ENCODE peak calls at places on chromosomes 11 and 22, in four cellular contexts. One of them, this sample, is unnamed.

GRCh38 chr22:36423461-36424404 is 36.0 kb upstream of the MYH9 start:
- DNase-seq in WTC11: no peak
- DNase-seq in HepG2: no peak
- DNase-seq in HEK293T: no peak
- DNase-seq in this sample: peak

GRCh38 chr11:37560346-37560745 is 962.3 kb upstream of the RAG2 start:
- DNase-seq in HepG2: no peak
- DNase-seq in WTC11: no peak
- DNase-seq in HEK293T: no peak
- DNase-seq in this sample: no peak

GRCh38 chr11:134282121-134283045 is 6.2 kb downstream of the GLB1L3 start:
- DNase-seq in WTC11: no peak
- DNase-seq in HEK293T: no peak
- DNase-seq in HepG2: no peak
- DNase-seq in this sample: no peak

GRCh38 chr11:111269146-111269868 is 23.8 kb downstream of the POU2AF2 start:
- DNase-seq in HepG2: peak
- DNase-seq in HEK293T: no peak
- DNase-seq in WTC11: no peak
- DNase-seq in this sample: no peak

GRCh38 chr11:68461284-68461861 is 821 bp downstream of the PPP6R3 start:
- DNase-seq in HepG2: no peak
- DNase-seq in HEK293T: peak
- DNase-seq in WTC11: no peak
- DNase-seq in this sample: no peak

GRCh38 chr11:110432713-110433392 is 3.1 kb downstream of the FDX1 start:
- DNase-seq in WTC11: no peak
- DNase-seq in HEK293T: no peak
- DNase-seq in HepG2: no peak
- DNase-seq in this sample: no peak

GRCh38 chr22:23219787-23220484 is 39.6 kb downstream of the BCR start:
- DNase-seq in WTC11: no peak
- DNase-seq in HEK293T: no peak
- DNase-seq in HepG2: no peak
- DNase-seq in this sample: no peak

GRCh38 chr11:14645247-14645912 is 1.8 kb downstream of the PDE3B start:
- DNase-seq in HEK293T: no peak
- DNase-seq in HepG2: peak
- DNase-seq in WTC11: no peak
- DNase-seq in this sample: peak

GRCh38 chr22:31313366-31314147 is 21.3 kb upstream of the PIK3IP1 start:
- DNase-seq in HepG2: peak
- DNase-seq in WTC11: peak
- DNase-seq in HEK293T: peak
- DNase-seq in this sample: peak

GRCh38 chr22:29343313-29343805 is 27.9 kb upstream of the RASL10A start:
- DNase-seq in HepG2: no peak
- DNase-seq in HEK293T: no peak
- DNase-seq in WTC11: no peak
- DNase-seq in this sample: peak

GRCh38 chr11:61718613-61719302 is 33.7 kb upstream of the MYRF start:
- DNase-seq in HepG2: no peak
- DNase-seq in HEK293T: peak
- DNase-seq in WTC11: peak
- DNase-seq in this sample: peak

DNA sequence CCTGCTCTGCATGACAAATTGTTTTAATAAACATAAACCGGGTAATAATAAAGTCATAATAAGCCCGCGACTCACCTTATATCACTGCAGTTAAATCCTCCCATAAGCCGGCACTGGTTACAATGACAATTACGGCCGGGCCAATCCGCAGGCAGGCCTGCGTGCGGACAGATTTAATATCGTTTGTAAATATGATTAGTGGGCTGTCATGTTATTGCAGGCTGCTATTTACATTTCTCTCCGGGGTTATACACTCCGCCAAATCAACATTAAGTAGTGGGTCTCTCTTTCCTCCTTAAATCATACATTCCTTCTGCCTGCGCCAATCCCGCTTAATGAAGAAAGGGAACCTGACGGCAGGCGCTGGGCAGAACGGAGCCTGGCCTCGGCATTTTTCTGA is 51.8 kb upstream of the LMO1 start:
- DNase-seq in WTC11: no peak
- DNase-seq in HEK293T: no peak
- DNase-seq in HepG2: no peak
- DNase-seq in this sample: no peak
- TF ChIP-seq ELF4 in WTC11: no peak
- TF ChIP-seq ELF4 in HEK293T: no peak
- TF ChIP-seq ELF4 in HepG2: no peak
- TF ChIP-seq ELF4 in this sample: no peak

GRCh38 chr11:83727251-83727650 is 441.1 kb upstream of the CCDC90B start:
- DNase-seq in HepG2: no peak
- DNase-seq in WTC11: no peak
- DNase-seq in HEK293T: no peak
- DNase-seq in this sample: no peak

GRCh38 chr11:83726316-83726715 is 440.1 kb upstream of the CCDC90B start:
- DNase-seq in WTC11: no peak
- DNase-seq in HEK293T: no peak
- DNase-seq in HepG2: no peak
- DNase-seq in this sample: no peak

GRCh38 chr11:83724704-83725114 is 438.5 kb upstream of the CCDC90B start:
- DNase-seq in HepG2: no peak
- DNase-seq in WTC11: peak
- DNase-seq in HEK293T: no peak
- DNase-seq in this sample: no peak

GRCh38 chr11:83725718-83726117 is 439.6 kb upstream of the CCDC90B start:
- DNase-seq in HepG2: no peak
- DNase-seq in WTC11: no peak
- DNase-seq in HEK293T: no peak
- DNase-seq in this sample: no peak

GRCh38 chr11:83725161-83725560 is 439.0 kb upstream of the CCDC90B start:
- DNase-seq in HEK293T: no peak
- DNase-seq in HepG2: no peak
- DNase-seq in WTC11: peak
- DNase-seq in this sample: no peak
- TF ChIP-seq ELF4 in HEK293T: no peak
- TF ChIP-seq ELF4 in HepG2: no peak
- TF ChIP-seq ELF4 in WTC11: no peak
- TF ChIP-seq ELF4 in this sample: no peak

GRCh38 chr11:66219846-66220565 is 48.4 kb upstream of the RAB1B start:
- DNase-seq in HEK293T: no peak
- DNase-seq in WTC11: no peak
- DNase-seq in HepG2: no peak
- DNase-seq in this sample: no peak

GRCh38 chr11:66220566-66220935 is 47.9 kb upstream of the RAB1B start:
- DNase-seq in WTC11: no peak
- DNase-seq in HEK293T: no peak
- DNase-seq in HepG2: no peak
- DNase-seq in this sample: no peak

GRCh38 chr11:66222358-66223149 is 45.9 kb upstream of the RAB1B start:
- DNase-seq in HepG2: peak
- DNase-seq in HEK293T: peak
- DNase-seq in WTC11: peak
- DNase-seq in this sample: peak

GRCh38 chr11:66221726-66222236 is 46.7 kb upstream of the RAB1B start:
- DNase-seq in WTC11: no peak
- DNase-seq in HEK293T: no peak
- DNase-seq in HepG2: no peak
- DNase-seq in this sample: no peak

DNA sequence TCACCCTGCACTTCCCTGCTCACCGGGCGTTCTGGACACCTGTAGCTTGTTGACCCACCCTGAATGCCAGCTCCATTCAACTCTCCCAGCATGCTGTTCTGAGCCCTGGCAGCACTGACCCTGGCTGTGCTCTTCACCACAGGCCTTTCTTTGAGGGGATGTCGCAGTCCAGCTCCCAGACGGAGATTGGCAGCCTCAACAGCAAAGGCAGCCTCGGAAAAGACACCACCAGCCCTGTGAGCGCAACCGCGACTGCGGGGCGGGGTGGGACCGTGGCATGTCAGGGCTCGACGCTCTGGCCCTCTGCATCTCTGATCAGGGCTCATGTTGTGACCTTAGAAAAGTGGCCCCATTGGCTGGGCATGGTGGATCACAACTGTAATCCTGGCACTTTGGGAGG is 47.4 kb upstream of the RAB1B start:
- DNase-seq in HepG2: no peak
- DNase-seq in HEK293T: no peak
- DNase-seq in WTC11: no peak
- DNase-seq in this sample: no peak
- TF ChIP-seq ELF4 in HepG2: no peak
- TF ChIP-seq ELF4 in HEK293T: no peak
- TF ChIP-seq ELF4 in WTC11: no peak
- TF ChIP-seq ELF4 in this sample: no peak

GRCh38 chr11:62912268-62912667 is 8.9 kb downstream of the CHRM1 start:
- DNase-seq in HepG2: no peak
- DNase-seq in WTC11: no peak
- DNase-seq in HEK293T: no peak
- DNase-seq in this sample: no peak

GRCh38 chr11:62909107-62909894 is 11.9 kb downstream of the CHRM1 start:
- DNase-seq in WTC11: peak
- DNase-seq in HepG2: peak
- DNase-seq in HEK293T: peak
- DNase-seq in this sample: peak

GRCh38 chr11:62908468-62909072 is 12.6 kb downstream of the CHRM1 start:
- DNase-seq in HEK293T: no peak
- DNase-seq in HepG2: no peak
- DNase-seq in WTC11: no peak
- DNase-seq in this sample: no peak

GRCh38 chr11:62910141-62910882 is 10.9 kb downstream of the CHRM1 start:
- DNase-seq in HepG2: no peak
- DNase-seq in WTC11: no peak
- DNase-seq in HEK293T: no peak
- DNase-seq in this sample: no peak

DNA sequence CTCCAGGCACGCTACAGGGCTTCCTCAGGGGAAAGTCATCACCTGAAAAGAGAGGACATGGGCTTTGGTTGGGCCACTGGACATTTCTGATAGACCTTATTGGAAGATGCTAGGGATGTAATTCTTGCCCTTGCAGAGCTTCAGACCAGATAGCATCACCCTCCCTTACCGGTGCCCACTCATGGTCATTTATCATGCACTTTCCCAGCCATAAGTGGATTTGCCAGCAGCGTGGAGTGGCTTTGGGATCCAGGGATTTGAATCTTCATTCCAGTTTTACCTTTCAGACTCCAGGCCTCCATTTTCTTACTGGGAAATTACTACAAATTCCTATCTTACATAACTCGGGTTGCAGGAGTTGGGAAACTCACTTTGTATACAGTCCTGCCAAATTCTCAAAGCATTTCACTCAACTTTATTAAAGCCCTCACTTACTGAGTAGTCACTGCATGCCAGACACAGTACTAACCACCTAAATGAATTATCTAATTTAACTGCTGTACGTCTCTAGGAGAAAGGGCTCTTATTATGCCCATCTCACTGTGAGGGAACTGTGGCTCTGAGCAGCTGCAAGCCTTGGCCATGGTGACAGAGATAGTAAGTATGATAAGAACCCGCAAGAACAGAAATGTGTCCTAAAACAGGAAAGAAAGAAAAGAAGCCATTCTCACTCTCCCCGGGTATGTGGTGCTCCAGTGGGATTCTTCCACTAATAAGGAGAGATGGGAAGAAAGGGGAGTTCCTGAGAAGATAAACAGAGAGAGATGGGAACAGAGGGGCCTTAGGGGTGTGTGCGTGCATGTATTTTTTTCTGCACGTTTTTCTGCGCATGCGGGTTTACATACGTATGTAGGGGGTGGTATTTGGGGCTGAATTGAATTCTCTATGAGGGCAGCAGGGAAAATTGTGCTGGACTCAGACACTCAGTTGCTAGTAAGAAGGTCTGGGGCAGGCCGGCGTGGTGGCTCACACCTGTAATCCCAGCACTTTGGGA is 9.7 kb downstream of the CHRM1 start:
- DNase-seq in WTC11: no peak
- DNase-seq in HEK293T: no peak
- DNase-seq in HepG2: no peak
- DNase-seq in this sample: no peak
- TF ChIP-seq ELF4 in WTC11: no peak
- TF ChIP-seq ELF4 in HEK293T: no peak
- TF ChIP-seq ELF4 in HepG2: no peak
- TF ChIP-seq ELF4 in this sample: no peak

GRCh38 chr22:25083414-25084166 is 116.1 kb upstream of the CRYBB3 start:
- DNase-seq in HepG2: peak
- DNase-seq in WTC11: no peak
- DNase-seq in HEK293T: no peak
- DNase-seq in this sample: no peak

GRCh38 chr22:25078591-25078990 is 121.1 kb upstream of the CRYBB3 start:
- DNase-seq in HEK293T: no peak
- DNase-seq in HepG2: no peak
- DNase-seq in WTC11: no peak
- DNase-seq in this sample: no peak

GRCh38 chr22:25082096-25082495 is 117.6 kb upstream of the CRYBB3 start:
- DNase-seq in HepG2: no peak
- DNase-seq in WTC11: no peak
- DNase-seq in HEK293T: no peak
- DNase-seq in this sample: no peak

GRCh38 chr22:25080855-25081254 is 118.8 kb upstream of the CRYBB3 start:
- DNase-seq in HEK293T: no peak
- DNase-seq in HepG2: no peak
- DNase-seq in WTC11: no peak
- DNase-seq in this sample: no peak

GRCh38 chr22:25081409-25081824 is 118.2 kb upstream of the CRYBB3 start:
- DNase-seq in WTC11: peak
- DNase-seq in HepG2: peak
- DNase-seq in HEK293T: peak
- DNase-seq in this sample: peak
- TF ChIP-seq ELF4 in WTC11: no peak
- TF ChIP-seq ELF4 in HepG2: no peak
- TF ChIP-seq ELF4 in HEK293T: no peak
- TF ChIP-seq ELF4 in this sample: no peak

DNA sequence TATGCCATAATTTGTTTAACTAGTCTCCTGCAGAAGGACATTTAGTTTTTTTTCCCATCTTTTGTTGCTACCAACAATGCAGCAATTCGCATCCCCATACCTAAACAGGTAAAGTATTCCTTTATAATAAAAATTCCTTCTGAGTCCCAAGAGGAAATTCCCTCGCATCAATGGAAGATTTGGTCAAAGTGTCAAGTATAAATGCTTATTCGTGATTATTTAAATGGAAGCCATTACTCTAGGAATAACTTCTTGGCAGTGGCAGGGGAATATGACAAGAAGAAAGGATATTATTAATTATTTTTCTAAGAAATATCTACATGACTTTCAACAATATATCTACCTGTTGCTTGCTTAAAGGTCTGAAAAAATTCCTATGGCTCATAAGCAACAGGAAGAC is 25.6 kb downstream of the RNF141 start:
- DNase-seq in HEK293T: no peak
- DNase-seq in HepG2: no peak
- DNase-seq in WTC11: no peak
- DNase-seq in this sample: no peak
- TF ChIP-seq ELF4 in HEK293T: no peak
- TF ChIP-seq ELF4 in HepG2: no peak
- TF ChIP-seq ELF4 in WTC11: no peak
- TF ChIP-seq ELF4 in this sample: no peak

DNA sequence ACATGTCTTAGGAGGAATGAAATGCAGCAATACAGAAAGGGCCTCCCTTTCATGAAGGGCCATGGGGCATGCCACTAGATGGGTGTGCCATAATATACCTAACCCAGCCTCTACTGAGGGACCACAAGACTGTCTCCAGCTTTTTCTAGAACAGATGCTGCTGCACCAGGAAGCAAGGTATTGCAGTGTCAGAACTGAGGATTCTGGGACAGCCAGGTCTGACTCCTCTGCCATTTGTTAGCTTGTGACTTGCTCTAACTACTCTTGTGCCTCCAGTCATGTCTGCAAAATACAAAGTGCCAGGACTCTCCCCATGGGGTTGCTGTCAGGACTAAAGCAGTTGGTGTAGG is 53.2 kb downstream of the HIRA start:
- DNase-seq in HEK293T: no peak
- DNase-seq in HepG2: no peak
- DNase-seq in WTC11: no peak
- DNase-seq in this sample: no peak
- TF ChIP-seq ELF4 in HEK293T: no peak
- TF ChIP-seq ELF4 in HepG2: no peak
- TF ChIP-seq ELF4 in WTC11: no peak
- TF ChIP-seq ELF4 in this sample: no peak